ENCODE peak calls at places on chromosome 19, in seven cellular contexts. Z, B, R, P, A, E and Y are unnamed samples.

GRCh38 chr19:14059093-14059480 is 2.8 kb downstream of the PALM3 start:
- DNase-seq in Z (no peak), B (no peak), R (no peak), P (peak; percentile 34), A (no peak), E (no peak), Y (no peak)

GRCh38 chr19:12952488-12953455 is 4.3 kb downstream of the GADD45GIP1 start:
- DNase-seq in Z (no peak), B (peak; percentile 88), R (no peak), P (no peak), A (no peak), E (no peak), Y (no peak)

GRCh38 chr19:955803-956746 is 28.1 kb upstream of the WDR18 start:
- DNase-seq in Z (no peak), B (no peak), R (no peak), P (no peak), A (no peak), E (peak; percentile 54), Y (no peak)

GRCh38 chr19:41551212-41551610 is 24.8 kb upstream of the CEACAM21 start:
- DNase-seq in Z (no peak), B (no peak), R (no peak), P (no peak), A (no peak), E (no peak), Y (no peak)

GRCh38 chr19:55149078-55150003 is at the start of gene TNNT1:
- DNase-seq in Z (no peak), B (no peak), R (no peak), P (no peak), A (no peak), E (no peak), Y (no peak)

GRCh38 chr19:7366701-7367420 is 18.1 kb downstream of the ARHGEF18 start:
- DNase-seq in Z (no peak), B (peak; percentile 33), R (peak; percentile 71), P (no peak), A (no peak), E (no peak), Y (no peak)

GRCh38 chr19:35337081-35337983 is 8.3 kb downstream of the CD22 start:
- DNase-seq in Z (no peak), B (no peak), R (no peak), P (no peak), A (no peak), E (no peak), Y (no peak)

GRCh38 chr19:33740811-33741396 is 55.8 kb upstream of the KCTD15 start:
- DNase-seq in Z (no peak), B (peak; percentile 38), R (peak; percentile 38), P (no peak), A (no peak), E (peak; percentile 31), Y (no peak)

GRCh38 chr19:30063184-30064020 is 121.4 kb downstream of the URI1 start:
- DNase-seq in Z (no peak), B (no peak), R (no peak), P (no peak), A (no peak), E (no peak), Y (no peak)

GRCh38 chr19:55465460-55466245 is 1.1 kb upstream of the C19orf85 start:
- DNase-seq in Z (no peak), B (no peak), R (no peak), P (no peak), A (no peak), E (no peak), Y (no peak)

GRCh38 chr19:3968556-3969434 is 2.1 kb downstream of the DAPK3 start:
- DNase-seq in Z (peak; percentile 79), B (peak; percentile 100), R (peak; percentile 16), P (peak; percentile 87), A (peak; percentile 97), E (peak; percentile 81), Y (peak; percentile 96)

GRCh38 chr19:10828981-10829821 is 6.8 kb downstream of the TMED1 start:
- DNase-seq in Z (no peak), B (no peak), R (peak; percentile 41), P (no peak), A (no peak), E (no peak), Y (no peak)

GRCh38 chr19:52007436-52007804 is 591 bp downstream of the ZNF615 start:
- DNase-seq in Z (no peak), B (no peak), R (no peak), P (no peak), A (no peak), E (no peak), Y (no peak)

GRCh38 chr19:48713041-48713863 is 6.3 kb downstream of the MAMSTR start:
- DNase-seq in Z (no peak), B (peak; percentile 31), R (peak; percentile 60), P (no peak), A (no peak), E (peak; percentile 22), Y (no peak)

GRCh38 chr19:38049105-38049649 is 142.2 kb downstream of the SIPA1L3 start:
- DNase-seq in Z (no peak), B (no peak), R (peak; percentile 83), P (peak; percentile 29), A (no peak), E (no peak), Y (no peak)

GRCh38 chr19:30719991-30720329 is 347.8 kb downstream of the ZNF536 start:
- DNase-seq in Z (no peak), B (no peak), R (no peak), P (no peak), A (no peak), E (peak; percentile 38), Y (no peak)

GRCh38 chr19:38726761-38727301 is 17.4 kb downstream of the CAPN12 start:
- DNase-seq in Z (no peak), B (no peak), R (no peak), P (no peak), A (no peak), E (no peak), Y (no peak)

GRCh38 chr19:532578-533484 is 1.3 kb downstream of the CDC34 start:
- DNase-seq in Z (peak; percentile 50), B (peak; percentile 64), R (peak; percentile 67), P (peak; percentile 85), A (peak; percentile 54), E (peak; percentile 85), Y (no peak)

GRCh38 chr19:39156230-39156890 is 30.8 kb downstream of the PAK4 start:
- DNase-seq in Z (no peak), B (peak; percentile 29), R (peak; percentile 31), P (peak; percentile 42), A (no peak), E (peak; percentile 37), Y (no peak)

GRCh38 chr19:47157455-47158321 is 27.1 kb downstream of the SAE1 start:
- DNase-seq in Z (no peak), B (peak; percentile 72), R (peak; percentile 91), P (peak; percentile 33), A (peak; percentile 58), E (no peak), Y (no peak)

GRCh38 chr19:30449191-30449590 is 77.0 kb downstream of the ZNF536 start:
- DNase-seq in Z (no peak), B (no peak), R (no peak), P (no peak), A (no peak), E (no peak), Y (no peak)

GRCh38 chr19:15173746-15174404 is 26.9 kb downstream of the NOTCH3 start:
- DNase-seq in Z (no peak), B (no peak), R (peak; percentile 64), P (no peak), A (no peak), E (no peak), Y (no peak)

GRCh38 chr19:32580353-32580900 is 563 bp upstream of the PDCD5 start:
- DNase-seq in Z (no peak), B (no peak), R (no peak), P (no peak), A (no peak), E (no peak), Y (no peak)

GRCh38 chr19:28142258-28142657 is 1070.7 kb downstream of the UQCRFS1 start:
- DNase-seq in Z (no peak), B (no peak), R (no peak), P (no peak), A (no peak), E (no peak), Y (no peak)

GRCh38 chr19:21505459-21506393 is at the start of gene ZNF429:
- DNase-seq in Z (peak; percentile 91), B (peak; percentile 92), R (peak; percentile 95), P (peak; percentile 92), A (peak; percentile 93), E (peak; percentile 92), Y (peak; percentile 98)
- TF ChIP-seq CTCF in Z (no peak), B (peak; percentile 5), R (no peak), P (no peak), A (no peak), E (no peak), Y (no peak)

DNA sequence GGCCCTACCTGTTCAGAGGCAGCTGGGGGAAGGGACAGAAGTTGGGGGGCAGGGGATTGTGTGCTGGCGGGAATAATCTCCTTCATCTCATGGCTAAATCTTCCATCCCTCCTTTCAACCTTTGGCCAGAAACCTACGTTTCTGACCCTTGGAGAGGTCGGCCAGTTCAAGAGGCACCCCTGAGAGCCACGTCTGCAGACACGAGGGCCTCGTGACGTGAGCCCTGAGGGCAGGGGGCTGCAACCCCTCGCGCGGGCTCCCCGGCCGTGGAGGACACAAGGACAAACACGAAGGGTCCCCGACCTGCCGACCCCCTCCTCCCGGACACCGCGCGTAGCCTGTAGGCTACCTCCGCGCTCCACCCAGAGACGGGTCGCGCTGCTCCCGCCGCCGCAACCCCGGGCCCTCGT is 898 bp upstream of the RPS5 start:
- DNase-seq in Z (no peak), B (no peak), R (no peak), P (no peak), A (no peak), E (no peak), Y (no peak)
- TF ChIP-seq POLR2A in Z (no peak), B (no peak), R (no peak), P (no peak), A (no peak), E (no peak), Y (no peak)

GRCh38 chr19:40422428-40423226 is 3.2 kb downstream of the SERTAD1 start:
- DNase-seq in Z (no peak), B (no peak), R (no peak), P (no peak), A (no peak), E (no peak), Y (no peak)

GRCh38 chr19:40423938-40424337 is 1.9 kb downstream of the SERTAD1 start:
- DNase-seq in Z (no peak), B (no peak), R (no peak), P (no peak), A (no peak), E (no peak), Y (no peak)

GRCh38 chr19:40423227-40423566 is 2.6 kb downstream of the SERTAD1 start:
- DNase-seq in Z (no peak), B (no peak), R (no peak), P (no peak), A (no peak), E (no peak), Y (no peak)

GRCh38 chr19:40425450-40426287 is at the start of gene SERTAD1:
- DNase-seq in Z (peak; percentile 100), B (peak; percentile 99), R (peak; percentile 97), P (peak; percentile 100), A (peak; percentile 100), E (peak; percentile 100), Y (peak; percentile 100)

GRCh38 chr19:40424637-40425449 is 949 bp downstream of the SERTAD1 start:
- DNase-seq in Z (no peak), B (peak; percentile 13), R (no peak), P (no peak), A (no peak), E (no peak), Y (no peak)
- TF ChIP-seq CTCF in Z (no peak), B (no peak), R (no peak), P (no peak), A (no peak), E (no peak), Y (no peak)

GRCh38 chr19:45179848-45180370 is 1.3 kb downstream of the BLOC1S3 start:
- DNase-seq in Z (no peak), B (no peak), R (no peak), P (no peak), A (no peak), E (peak; percentile 26), Y (no peak)
- TF ChIP-seq POLR2A in Z (no peak), B (no peak), R (no peak), P (no peak), A (no peak), E (no peak), Y (no peak)